ENCODE peak calls at places on chromosomes 13 and 19, in seven cellular contexts. O is H1, K is K562, G is GM12878, Y is HepG2, P is SK-N-SH, S is GM12892. U is an unnamed sample.

GRCh38 chr19:49844138-49844740 is 6.7 kb upstream of the PTOV1 start:
- DNase-seq in O (no peak), K (no peak), P (no peak), G (no peak), Y (peak), S (no peak), U (no peak)

GRCh38 chr19:1266818-1267440 is 2.2 kb upstream of the CIRBP start:
- DNase-seq in Y (no peak), G (no peak), P (peak), S (peak), K (no peak), O (no peak), U (no peak)

GRCh38 chr13:27043013-27043412 is 128.6 kb downstream of the USP12 start:
- DNase-seq in G (no peak), P (peak), K (no peak), Y (peak), S (no peak), O (peak), U (no peak)

GRCh38 chr19:54426291-54426918 is 11.1 kb downstream of the TTYH1 start:
- DNase-seq in P (no peak), S (no peak), Y (no peak), K (peak), O (no peak), G (no peak), U (no peak)

GRCh38 chr19:9323557-9323918 is 441 bp upstream of the ZNF559 start:
- DNase-seq in Y (peak), O (no peak), S (no peak), G (peak), P (peak), K (peak), U (peak)

GRCh38 chr13:107644136-107644535 is 571.2 kb downstream of the LIG4 start:
- DNase-seq in P (no peak), S (no peak), O (no peak), K (no peak), G (no peak), Y (no peak), U (no peak)

GRCh38 chr19:33374406-33374703 is 846 bp downstream of the CEBPG start:
- DNase-seq in K (no peak), G (no peak), S (no peak), O (no peak), Y (no peak), P (peak), U (no peak)

GRCh38 chr19:41316306-41316920 is 6.4 kb downstream of the CCDC97 start:
- DNase-seq in K (no peak), G (no peak), P (no peak), O (no peak), Y (no peak), S (no peak), U (no peak)

GRCh38 chr13:106815545-106815944 is 247.6 kb upstream of the ARGLU1 start:
- DNase-seq in Y (no peak), P (no peak), K (no peak), G (no peak), O (no peak), S (no peak), U (no peak)

GRCh38 chr13:54196684-54197083 is 1168.1 kb downstream of the OLFM4 start:
- DNase-seq in S (no peak), G (no peak), K (no peak), P (no peak), O (no peak), Y (no peak), U (no peak)

GRCh38 chr13:83943530-83944279 is 61.4 kb upstream of the SLITRK1 start:
- DNase-seq in O (no peak), Y (peak), K (no peak), P (no peak), G (no peak), S (no peak), U (no peak)

GRCh38 chr19:32012886-32013635 is 332.3 kb upstream of the ZNF507 start:
- DNase-seq in K (no peak), G (no peak), O (no peak), P (no peak), Y (no peak), S (no peak), U (no peak)
- TF ChIP-seq TAF1 in K (no peak), G (no peak), O (no peak), P (no peak), Y (no peak), S (no peak), U (no peak)

GRCh38 chr13:110065780-110066179 is 241.2 kb downstream of the COL4A1 start:
- DNase-seq in O (no peak), Y (no peak), P (no peak), S (no peak), G (no peak), K (no peak), U (no peak)
- TF ChIP-seq TAF1 in O (no peak), Y (no peak), P (no peak), S (no peak), G (no peak), K (no peak), U (no peak)

GRCh38 chr13:33106656-33107402 is 90.6 kb downstream of the KL start:
- DNase-seq in G (no peak), S (no peak), O (no peak), P (no peak), Y (no peak), K (no peak), U (no peak)
- TF ChIP-seq TAF1 in G (peak), S (no peak), O (no peak), P (no peak), Y (no peak), K (no peak), U (no peak)

DNA sequence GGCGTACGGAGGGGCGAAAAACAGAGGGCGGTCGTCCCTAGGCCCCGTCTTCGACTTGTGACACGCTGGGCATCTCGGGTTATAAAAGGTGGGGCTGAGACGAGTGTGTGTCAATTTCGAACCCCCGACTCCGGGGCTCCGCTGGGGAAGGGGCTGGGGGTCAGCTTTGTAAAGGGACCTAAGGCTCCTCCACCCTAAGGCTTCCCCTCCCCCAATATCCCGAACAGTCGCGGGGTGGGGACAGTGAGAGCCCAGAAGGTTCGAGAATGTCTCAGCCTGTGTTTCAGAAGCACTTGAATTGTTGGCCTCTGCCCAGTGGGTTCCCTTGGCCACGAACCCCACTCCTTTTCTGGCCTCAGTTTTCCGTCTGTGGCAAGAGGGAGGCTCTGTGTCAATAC is 450 bp downstream of the SELENOW start:
- DNase-seq in G (no peak), Y (no peak), O (no peak), S (no peak), P (peak), K (no peak), U (no peak)
- TF ChIP-seq TAF1 in G (no peak), Y (no peak), O (no peak), S (no peak), P (no peak), K (no peak), U (no peak)

DNA sequence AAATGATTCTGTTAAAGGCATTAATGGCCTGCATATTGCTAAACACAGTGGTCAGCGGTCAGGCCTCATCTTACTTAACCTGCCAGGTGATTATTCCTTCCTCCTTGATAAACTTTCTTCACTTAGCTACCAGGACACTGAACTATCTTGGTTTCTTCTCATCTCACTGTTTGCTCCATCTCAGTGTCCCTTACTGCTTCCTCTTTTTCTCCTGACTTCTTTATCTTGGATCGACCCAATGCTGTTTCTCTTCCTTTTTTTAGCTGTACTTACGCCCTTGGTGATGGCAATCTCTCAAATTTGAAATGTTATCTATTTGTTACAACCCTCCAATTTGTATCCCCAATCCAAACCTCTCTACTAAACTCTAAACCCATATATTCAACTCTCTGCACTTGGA is 7.8 kb upstream of the CLC start:
- DNase-seq in S (no peak), O (no peak), G (no peak), P (no peak), Y (no peak), K (no peak), U (no peak)
- TF ChIP-seq TAF1 in S (no peak), O (no peak), G (no peak), P (no peak), Y (no peak), K (no peak), U (no peak)

DNA sequence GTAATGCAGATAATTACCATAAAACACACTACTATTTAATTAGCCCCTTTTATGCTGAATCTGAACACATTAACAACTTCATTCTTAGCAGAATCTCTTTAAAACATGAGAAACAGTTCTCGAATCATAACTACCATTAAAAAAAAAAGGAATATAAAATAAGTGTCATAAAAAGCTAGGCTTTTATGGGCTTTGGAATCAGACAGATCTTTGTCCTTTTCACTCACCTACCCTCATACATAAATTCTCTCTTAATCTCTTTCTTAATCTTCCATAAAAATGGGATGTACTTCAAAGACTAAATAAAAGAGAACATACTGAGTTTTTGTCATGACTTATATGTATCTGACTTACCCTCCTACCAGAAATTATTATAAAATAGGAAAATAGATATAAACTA is 961.4 kb upstream of the MIR17HG start:
- DNase-seq in O (no peak), S (no peak), Y (no peak), P (no peak), G (no peak), K (no peak), U (no peak)
- TF ChIP-seq TAF1 in O (no peak), S (no peak), Y (no peak), P (no peak), G (no peak), K (no peak), U (no peak)

GRCh38 chr13:23903906-23904280 is 6.6 kb upstream of the C1QTNF9B start:
- DNase-seq in S (no peak), Y (no peak), G (no peak), K (no peak), P (peak), O (no peak), U (no peak)

GRCh38 chr13:23902975-23903905 is 5.9 kb upstream of the C1QTNF9B start:
- DNase-seq in Y (no peak), G (no peak), S (no peak), O (no peak), K (no peak), P (peak), U (no peak)

GRCh38 chr13:23901365-23901764 is 4.1 kb upstream of the C1QTNF9B start:
- DNase-seq in P (no peak), O (no peak), Y (no peak), G (no peak), S (no peak), K (no peak), U (no peak)

GRCh38 chr13:23898101-23898500 is 799 bp upstream of the C1QTNF9B start:
- DNase-seq in P (no peak), K (no peak), G (no peak), O (no peak), Y (no peak), S (no peak), U (no peak)

DNA sequence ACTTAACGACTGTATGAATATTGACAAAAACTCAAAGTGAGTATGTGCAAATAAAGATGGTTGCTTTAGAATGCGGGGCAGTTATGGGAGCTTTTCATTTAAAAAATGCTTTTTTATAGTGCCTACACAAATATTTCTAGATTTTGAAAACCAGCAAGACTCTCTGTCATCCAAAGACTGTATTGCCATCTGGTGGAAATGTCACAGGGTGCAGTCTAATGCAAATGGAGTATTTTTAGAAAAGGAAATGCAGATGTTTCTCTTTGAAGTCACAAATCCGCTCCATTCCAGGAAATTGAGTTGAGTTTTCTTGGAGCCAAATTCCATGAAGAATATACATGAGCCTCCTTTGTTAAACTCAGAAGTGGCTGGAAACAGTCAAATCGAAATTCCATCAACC is 2.3 kb upstream of the C1QTNF9B start:
- DNase-seq in Y (peak), P (peak), S (no peak), G (no peak), O (no peak), K (no peak), U (no peak)
- TF ChIP-seq TAF1 in Y (no peak), P (no peak), S (no peak), G (no peak), O (no peak), K (no peak), U (no peak)

GRCh38 chr19:36006955-36007354 is 1.7 kb downstream of the SYNE4 start:
- DNase-seq in S (no peak), Y (no peak), K (no peak), O (no peak), P (no peak), G (no peak), U (no peak)

GRCh38 chr19:36010402-36010801 is 1.8 kb upstream of the SYNE4 start:
- DNase-seq in P (no peak), S (no peak), Y (no peak), G (no peak), O (no peak), K (no peak), U (no peak)

GRCh38 chr19:36008336-36008978 is at the start of gene SYNE4:
- DNase-seq in P (no peak), Y (peak), G (no peak), O (no peak), S (no peak), K (no peak), U (no peak)

GRCh38 chr19:36009633-36010379 is 1.2 kb upstream of the SYNE4 start:
- DNase-seq in Y (no peak), K (no peak), G (no peak), O (no peak), P (no peak), S (no peak), U (no peak)

DNA sequence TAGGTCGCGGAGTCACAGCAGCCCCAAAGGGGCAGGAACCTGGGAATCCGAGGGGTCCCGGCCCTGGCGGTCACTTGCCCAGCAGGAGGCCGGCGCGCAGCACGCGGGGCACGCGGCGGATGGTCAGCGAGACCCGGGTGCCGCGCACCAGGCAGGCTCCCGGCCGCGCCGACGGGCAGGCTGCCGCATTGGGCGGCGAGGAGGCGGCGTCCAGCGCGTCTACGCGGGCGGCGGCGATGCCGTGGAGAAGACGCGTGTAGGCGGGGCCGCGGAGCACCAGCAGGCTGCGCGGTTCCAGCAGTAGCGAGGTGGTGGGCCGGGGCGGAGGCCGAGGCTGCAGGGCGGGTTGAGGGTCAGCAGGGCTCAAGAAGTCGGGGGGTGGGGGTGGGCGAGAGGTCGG is 607 bp upstream of the SYNE4 start:
- DNase-seq in K (no peak), Y (no peak), S (peak), O (no peak), G (no peak), P (peak), U (peak)
- TF ChIP-seq TAF1 in K (no peak), Y (no peak), S (no peak), O (peak), G (no peak), P (peak), U (no peak)

DNA sequence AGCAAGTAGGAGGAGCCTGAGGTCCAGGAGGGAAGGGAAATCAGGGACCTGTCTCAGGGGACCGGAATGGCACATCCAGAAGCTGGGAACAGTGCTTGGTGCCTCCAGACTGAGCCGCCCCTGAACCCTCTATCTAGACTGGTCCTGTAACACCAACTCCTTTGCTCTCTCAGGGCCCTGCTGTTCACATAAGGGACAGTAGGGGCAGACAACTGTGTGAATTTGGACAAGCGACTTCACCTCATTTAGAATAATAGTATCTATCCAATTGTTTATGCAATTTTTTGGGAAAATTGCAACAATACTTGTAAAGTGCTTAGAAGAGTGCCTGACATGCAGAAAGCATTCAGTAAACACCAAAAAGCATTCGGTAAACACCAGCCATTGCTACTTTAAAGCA is 14.0 kb downstream of the SYMPK start:
- DNase-seq in P (no peak), K (peak), O (no peak), Y (peak), G (no peak), S (no peak), U (no peak)
- TF ChIP-seq TAF1 in P (no peak), K (no peak), O (no peak), Y (no peak), G (no peak), S (no peak), U (no peak)

U was measured in GM12891.